ENCODE peak calls at places on chromosomes 12 and 14, in eight cellular contexts. One of them, this sample, is unnamed.

GRCh38 chr14:44461811-44462210 is 45.3 kb downstream of the FSCB start:
- DNase-seq in fibroblast of the aortic adventitia: no peak
- DNase-seq in Caco-2: no peak
- DNase-seq in cardiac muscle cell: no peak
- DNase-seq in dorsolateral prefrontal cortex: no peak
- DNase-seq in PC-9: no peak
- DNase-seq in astrocyte of the spinal cord: no peak
- DNase-seq in fibroblast of lung: no peak
- DNase-seq in this sample: no peak

GRCh38 chr12:46874642-46875041 is 48.8 kb upstream of the SLC38A4 start:
- DNase-seq in PC-9: no peak
- DNase-seq in Caco-2: no peak
- DNase-seq in cardiac muscle cell: peak; percentile 52
- DNase-seq in fibroblast of lung: peak; percentile 94
- DNase-seq in dorsolateral prefrontal cortex: no peak
- DNase-seq in astrocyte of the spinal cord: no peak
- DNase-seq in fibroblast of the aortic adventitia: peak; percentile 83
- DNase-seq in this sample: no peak

GRCh38 chr14:49761839-49762551 is 6.0 kb upstream of the KLHDC2 start:
- DNase-seq in PC-9: no peak
- DNase-seq in dorsolateral prefrontal cortex: no peak
- DNase-seq in Caco-2: peak; percentile 50
- DNase-seq in astrocyte of the spinal cord: no peak
- DNase-seq in cardiac muscle cell: no peak
- DNase-seq in fibroblast of the aortic adventitia: no peak
- DNase-seq in fibroblast of lung: no peak
- DNase-seq in this sample: no peak

GRCh38 chr12:94186461-94187237 is 38.3 kb downstream of the PLXNC1 start:
- DNase-seq in astrocyte of the spinal cord: peak; percentile 59
- DNase-seq in fibroblast of the aortic adventitia: peak; percentile 39
- DNase-seq in cardiac muscle cell: peak; percentile 78
- DNase-seq in dorsolateral prefrontal cortex: peak; percentile 86
- DNase-seq in fibroblast of lung: peak; percentile 77
- DNase-seq in Caco-2: peak; percentile 20
- DNase-seq in PC-9: no peak
- DNase-seq in this sample: no peak

GRCh38 chr14:105393151-105393550 is 5.2 kb upstream of the TEX22 start:
- DNase-seq in astrocyte of the spinal cord: no peak
- DNase-seq in Caco-2: no peak
- DNase-seq in fibroblast of the aortic adventitia: no peak
- DNase-seq in fibroblast of lung: no peak
- DNase-seq in cardiac muscle cell: no peak
- DNase-seq in PC-9: no peak
- DNase-seq in dorsolateral prefrontal cortex: no peak
- DNase-seq in this sample: no peak

GRCh38 chr12:57890191-57891120 is 43.9 kb upstream of the CTDSP2 start:
- DNase-seq in Caco-2: no peak
- DNase-seq in PC-9: no peak
- DNase-seq in fibroblast of lung: no peak
- DNase-seq in fibroblast of the aortic adventitia: peak; percentile 72
- DNase-seq in cardiac muscle cell: no peak
- DNase-seq in dorsolateral prefrontal cortex: no peak
- DNase-seq in astrocyte of the spinal cord: peak; percentile 34
- DNase-seq in this sample: no peak

GRCh38 chr12:4141344-4142270 is 132.0 kb upstream of the CCND2 start:
- DNase-seq in dorsolateral prefrontal cortex: no peak
- DNase-seq in fibroblast of the aortic adventitia: no peak
- DNase-seq in PC-9: no peak
- DNase-seq in astrocyte of the spinal cord: no peak
- DNase-seq in cardiac muscle cell: no peak
- DNase-seq in Caco-2: no peak
- DNase-seq in fibroblast of lung: no peak
- DNase-seq in this sample: no peak

GRCh38 chr12:60387356-60387755 is 791.5 kb downstream of the SLC16A7 start:
- DNase-seq in dorsolateral prefrontal cortex: no peak
- DNase-seq in fibroblast of the aortic adventitia: no peak
- DNase-seq in PC-9: no peak
- DNase-seq in Caco-2: no peak
- DNase-seq in fibroblast of lung: no peak
- DNase-seq in cardiac muscle cell: no peak
- DNase-seq in astrocyte of the spinal cord: no peak
- DNase-seq in this sample: no peak

GRCh38 chr12:23887055-23887835 is 62.2 kb downstream of the SOX5 start:
- DNase-seq in PC-9: no peak
- DNase-seq in fibroblast of the aortic adventitia: peak; percentile 26
- DNase-seq in Caco-2: no peak
- DNase-seq in dorsolateral prefrontal cortex: no peak
- DNase-seq in fibroblast of lung: peak; percentile 4
- DNase-seq in astrocyte of the spinal cord: no peak
- DNase-seq in cardiac muscle cell: peak; percentile 49
- DNase-seq in this sample: no peak

GRCh38 chr12:63948211-63948610 is 103.7 kb downstream of the SRGAP1 start:
- DNase-seq in dorsolateral prefrontal cortex: no peak
- DNase-seq in fibroblast of the aortic adventitia: no peak
- DNase-seq in Caco-2: no peak
- DNase-seq in cardiac muscle cell: no peak
- DNase-seq in fibroblast of lung: no peak
- DNase-seq in astrocyte of the spinal cord: peak; percentile 36
- DNase-seq in PC-9: no peak
- DNase-seq in this sample: no peak

GRCh38 chr12:115609356-115609755 is 668.1 kb downstream of the MED13L start:
- DNase-seq in cardiac muscle cell: no peak
- DNase-seq in Caco-2: no peak
- DNase-seq in dorsolateral prefrontal cortex: no peak
- DNase-seq in fibroblast of the aortic adventitia: peak; percentile 70
- DNase-seq in PC-9: no peak
- DNase-seq in astrocyte of the spinal cord: peak; percentile 59
- DNase-seq in fibroblast of lung: no peak
- DNase-seq in this sample: no peak

GRCh38 chr14:65637780-65638179 is 225.2 kb downstream of the FUT8 start:
- DNase-seq in Caco-2: no peak
- DNase-seq in astrocyte of the spinal cord: peak; percentile 45
- DNase-seq in fibroblast of the aortic adventitia: no peak
- DNase-seq in fibroblast of lung: no peak
- DNase-seq in cardiac muscle cell: peak; percentile 5
- DNase-seq in dorsolateral prefrontal cortex: no peak
- DNase-seq in PC-9: no peak
- DNase-seq in this sample: no peak

GRCh38 chr14:75295491-75296338 is 17.1 kb downstream of the FOS start:
- DNase-seq in fibroblast of lung: peak; percentile 72
- DNase-seq in cardiac muscle cell: peak; percentile 90
- DNase-seq in PC-9: peak; percentile 91
- DNase-seq in dorsolateral prefrontal cortex: peak; percentile 79
- DNase-seq in Caco-2: peak; percentile 88
- DNase-seq in astrocyte of the spinal cord: peak; percentile 83
- DNase-seq in fibroblast of the aortic adventitia: peak; percentile 73
- DNase-seq in this sample: no peak

GRCh38 chr12:65656904-65657351 is 167.4 kb upstream of the HMGA2 start:
- DNase-seq in fibroblast of lung: peak; percentile 94
- DNase-seq in astrocyte of the spinal cord: peak; percentile 99
- DNase-seq in dorsolateral prefrontal cortex: no peak
- DNase-seq in cardiac muscle cell: peak; percentile 82
- DNase-seq in fibroblast of the aortic adventitia: peak; percentile 94
- DNase-seq in PC-9: peak; percentile 6
- DNase-seq in Caco-2: no peak
- DNase-seq in this sample: no peak

GRCh38 chr12:95548539-95549391 is 2.5 kb downstream of the USP44 start:
- DNase-seq in Caco-2: no peak
- DNase-seq in astrocyte of the spinal cord: no peak
- DNase-seq in fibroblast of the aortic adventitia: peak; percentile 21
- DNase-seq in cardiac muscle cell: no peak
- DNase-seq in dorsolateral prefrontal cortex: peak; percentile 58
- DNase-seq in fibroblast of lung: peak; percentile 17
- DNase-seq in PC-9: no peak
- DNase-seq in this sample: no peak

GRCh38 chr14:102200690-102201368 is 61.1 kb downstream of the WDR20 start:
- DNase-seq in cardiac muscle cell: no peak
- DNase-seq in Caco-2: no peak
- DNase-seq in PC-9: no peak
- DNase-seq in fibroblast of lung: no peak
- DNase-seq in astrocyte of the spinal cord: no peak
- DNase-seq in dorsolateral prefrontal cortex: no peak
- DNase-seq in fibroblast of the aortic adventitia: no peak
- DNase-seq in this sample: no peak

GRCh38 chr12:119659289-119659897 is 8.5 kb upstream of the PRKAB1 start:
- DNase-seq in Caco-2: peak; percentile 56
- DNase-seq in cardiac muscle cell: peak; percentile 33
- DNase-seq in fibroblast of the aortic adventitia: peak; percentile 45
- DNase-seq in astrocyte of the spinal cord: peak; percentile 25
- DNase-seq in fibroblast of lung: peak; percentile 34
- DNase-seq in dorsolateral prefrontal cortex: no peak
- DNase-seq in PC-9: peak; percentile 17
- DNase-seq in this sample: no peak

GRCh38 chr12:52506858-52507715 is 13.1 kb downstream of the KRT5 start:
- DNase-seq in PC-9: no peak
- DNase-seq in fibroblast of lung: peak; percentile 66
- DNase-seq in astrocyte of the spinal cord: peak; percentile 79
- DNase-seq in cardiac muscle cell: peak; percentile 93
- DNase-seq in Caco-2: peak; percentile 40
- DNase-seq in dorsolateral prefrontal cortex: no peak
- DNase-seq in fibroblast of the aortic adventitia: peak; percentile 70
- DNase-seq in this sample: peak; percentile 10

GRCh38 chr12:94620611-94621010 is 29.7 kb downstream of the TMCC3 start:
- DNase-seq in PC-9: no peak
- DNase-seq in fibroblast of the aortic adventitia: no peak
- DNase-seq in cardiac muscle cell: no peak
- DNase-seq in dorsolateral prefrontal cortex: no peak
- DNase-seq in fibroblast of lung: no peak
- DNase-seq in Caco-2: no peak
- DNase-seq in astrocyte of the spinal cord: no peak
- DNase-seq in this sample: no peak

GRCh38 chr12:57347284-57347683 is 83.6 kb downstream of the R3HDM2 start:
- DNase-seq in fibroblast of the aortic adventitia: no peak
- DNase-seq in Caco-2: no peak
- DNase-seq in cardiac muscle cell: no peak
- DNase-seq in fibroblast of lung: no peak
- DNase-seq in astrocyte of the spinal cord: no peak
- DNase-seq in PC-9: no peak
- DNase-seq in dorsolateral prefrontal cortex: no peak
- DNase-seq in this sample: no peak

GRCh38 chr14:105865904-105866840 is 339.8 kb downstream of the TMEM121 start:
- DNase-seq in cardiac muscle cell: no peak
- DNase-seq in dorsolateral prefrontal cortex: peak; percentile 38
- DNase-seq in fibroblast of the aortic adventitia: no peak
- DNase-seq in astrocyte of the spinal cord: no peak
- DNase-seq in fibroblast of lung: no peak
- DNase-seq in Caco-2: no peak
- DNase-seq in PC-9: no peak
- DNase-seq in this sample: no peak

GRCh38 chr12:93440043-93440835 is 1.5 kb downstream of the UBE2N start:
- DNase-seq in astrocyte of the spinal cord: no peak
- DNase-seq in fibroblast of the aortic adventitia: no peak
- DNase-seq in Caco-2: no peak
- DNase-seq in fibroblast of lung: peak; percentile 24
- DNase-seq in PC-9: no peak
- DNase-seq in cardiac muscle cell: no peak
- DNase-seq in dorsolateral prefrontal cortex: no peak
- DNase-seq in this sample: no peak

GRCh38 chr12:85036736-85037135 is 585 bp downstream of the LRRIQ1 start:
- DNase-seq in fibroblast of the aortic adventitia: no peak
- DNase-seq in cardiac muscle cell: no peak
- DNase-seq in astrocyte of the spinal cord: no peak
- DNase-seq in dorsolateral prefrontal cortex: no peak
- DNase-seq in fibroblast of lung: no peak
- DNase-seq in Caco-2: no peak
- DNase-seq in PC-9: no peak
- DNase-seq in this sample: no peak

GRCh38 chr14:30420489-30420888 is 138.5 kb upstream of the G2E3 start:
- DNase-seq in cardiac muscle cell: no peak
- DNase-seq in fibroblast of the aortic adventitia: no peak
- DNase-seq in fibroblast of lung: peak; percentile 7
- DNase-seq in astrocyte of the spinal cord: no peak
- DNase-seq in dorsolateral prefrontal cortex: no peak
- DNase-seq in PC-9: no peak
- DNase-seq in Caco-2: no peak
- DNase-seq in this sample: no peak
- TF ChIP-seq CTCF in cardiac muscle cell: no peak
- TF ChIP-seq CTCF in fibroblast of the aortic adventitia: no peak
- TF ChIP-seq CTCF in fibroblast of lung: no peak
- TF ChIP-seq CTCF in astrocyte of the spinal cord: no peak
- TF ChIP-seq CTCF in dorsolateral prefrontal cortex: no peak
- TF ChIP-seq CTCF in PC-9: no peak
- TF ChIP-seq CTCF in Caco-2: no peak
- TF ChIP-seq CTCF in this sample: no peak

GRCh38 chr14:96204151-96205058 is at the start of gene BDKRB2:
- DNase-seq in fibroblast of the aortic adventitia: peak; percentile 78
- DNase-seq in fibroblast of lung: peak; percentile 91
- DNase-seq in PC-9: peak; percentile 57
- DNase-seq in Caco-2: peak; percentile 73
- DNase-seq in dorsolateral prefrontal cortex: peak; percentile 73
- DNase-seq in cardiac muscle cell: peak; percentile 82
- DNase-seq in astrocyte of the spinal cord: peak; percentile 67
- DNase-seq in this sample: peak; percentile 28
- H3K4me3 ChIP-seq in fibroblast of the aortic adventitia: peak within 1 kb of the TSS; percentile 65
- H3K4me3 ChIP-seq in fibroblast of lung: peak within 1 kb of the TSS; percentile 31
- H3K4me3 ChIP-seq in PC-9: peak within 1 kb of the TSS; percentile 59
- H3K4me3 ChIP-seq in Caco-2: peak within 1 kb of the TSS; percentile 35
- H3K4me3 ChIP-seq in dorsolateral prefrontal cortex: peak within 1 kb of the TSS; percentile 57
- H3K4me3 ChIP-seq in cardiac muscle cell: peak within 1 kb of the TSS; percentile 20
- H3K4me3 ChIP-seq in astrocyte of the spinal cord: peak within 1 kb of the TSS; percentile 50
- H3K4me3 ChIP-seq in this sample: peak within 1 kb of the TSS; percentile 44

DNA sequence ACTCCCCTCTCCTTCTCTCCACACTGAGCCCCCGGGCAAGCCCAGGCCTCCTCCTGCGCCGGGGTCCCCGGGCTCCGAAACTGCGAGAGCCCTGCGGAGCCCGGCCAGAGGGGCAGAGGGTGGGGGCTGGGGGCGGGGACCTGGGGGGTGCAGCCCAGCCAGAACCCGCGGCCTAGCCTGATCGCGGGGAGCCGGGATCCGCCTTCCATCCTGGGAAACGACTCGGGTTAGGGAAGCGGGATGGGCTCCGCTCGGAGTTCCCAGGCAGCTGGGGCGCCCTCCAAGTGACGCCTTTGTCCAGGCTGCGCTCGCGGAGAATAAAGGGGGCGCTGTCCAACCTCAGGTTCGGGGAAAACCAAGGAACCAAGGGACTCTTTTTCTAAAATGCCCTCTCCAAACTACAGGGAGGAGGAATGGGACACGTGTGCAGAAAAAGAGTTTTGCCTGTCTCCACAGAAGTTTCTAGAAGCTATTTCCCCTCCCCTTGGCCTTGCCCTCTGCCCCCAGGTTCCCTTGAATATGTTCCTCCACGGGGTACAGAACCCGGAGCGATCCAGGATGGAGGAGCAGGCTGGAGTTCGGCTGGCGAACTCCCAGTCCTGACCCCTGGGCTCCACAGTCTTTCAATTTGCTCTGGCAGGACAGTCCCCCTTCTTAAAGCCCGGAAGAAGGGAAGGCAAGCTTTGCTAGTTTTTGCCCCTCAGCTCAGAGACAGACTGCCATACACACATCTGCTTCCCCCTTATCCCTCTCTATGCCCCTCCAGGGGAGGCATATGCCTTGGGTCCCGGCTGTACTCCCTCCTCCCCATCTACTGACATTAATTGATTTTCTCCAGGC is 13.9 kb downstream of the NKX2-1 start:
- DNase-seq in fibroblast of lung: no peak
- DNase-seq in cardiac muscle cell: no peak
- DNase-seq in astrocyte of the spinal cord: no peak
- DNase-seq in Caco-2: no peak
- DNase-seq in PC-9: no peak
- DNase-seq in fibroblast of the aortic adventitia: no peak
- DNase-seq in dorsolateral prefrontal cortex: no peak
- DNase-seq in this sample: no peak
- TF ChIP-seq CTCF in fibroblast of lung: no peak
- TF ChIP-seq CTCF in cardiac muscle cell: no peak
- TF ChIP-seq CTCF in astrocyte of the spinal cord: no peak
- TF ChIP-seq CTCF in Caco-2: no peak
- TF ChIP-seq CTCF in PC-9: no peak
- TF ChIP-seq CTCF in fibroblast of the aortic adventitia: no peak
- TF ChIP-seq CTCF in dorsolateral prefrontal cortex: no peak
- TF ChIP-seq CTCF in this sample: peak; percentile 5

GRCh38 chr12:86261606-86262005 is 5.4 kb upstream of the MGAT4C start:
- DNase-seq in dorsolateral prefrontal cortex: no peak
- DNase-seq in cardiac muscle cell: no peak
- DNase-seq in fibroblast of lung: peak; percentile 1
- DNase-seq in astrocyte of the spinal cord: no peak
- DNase-seq in Caco-2: no peak
- DNase-seq in fibroblast of the aortic adventitia: no peak
- DNase-seq in PC-9: no peak
- DNase-seq in this sample: no peak
- H3K4me3 ChIP-seq in dorsolateral prefrontal cortex: no peak overlapping the region
- H3K4me3 ChIP-seq in cardiac muscle cell: no peak overlapping the region
- H3K4me3 ChIP-seq in fibroblast of lung: no peak overlapping the region
- H3K4me3 ChIP-seq in astrocyte of the spinal cord: no peak overlapping the region
- H3K4me3 ChIP-seq in Caco-2: no peak overlapping the region
- H3K4me3 ChIP-seq in fibroblast of the aortic adventitia: no peak overlapping the region
- H3K4me3 ChIP-seq in PC-9: no peak overlapping the region
- H3K4me3 ChIP-seq in this sample: no peak overlapping the region

This sample was measured in LNCaP clone FGC.